ENCODE peak calls at places on chromosomes 16 and 17, in eight cellular contexts. One of them, this sample, is unnamed.
A peak's percentile ranks its signal among the peaks of the same experiment; 100 is the strongest.

GRCh38 chr16:73058616-73059409 is 10.9 kb upstream of the ZFHX3 start:
- DNase-seq in DMS153: peak; percentile 35
- DNase-seq in mesendoderm: peak; percentile 72
- DNase-seq in BJ: no peak
- DNase-seq in NCI-H2081 treated with DMSO at 0.1 percent for 48 hours: no peak
- DNase-seq in stimulated activated CD4-positive, alpha-beta T cell treated with anti-CD3 and anti-CD28 coated beads, Interleukin-2, amount 100 ng/mL, for 48 hours: no peak
- DNase-seq in activated CD4-positive, CD25-positive, alpha-beta regulatory T cell treated with anti-CD3 and anti-CD28 coated beads, Interleukin-2, amount 50 U/mL, for 16 hours: no peak
- DNase-seq in NCI-H510A treated with DMSO at 0.1 percent for 48 hours: peak; percentile 53
- DNase-seq in this sample: no peak

GRCh38 chr17:16991349-16992009 is 19.6 kb upstream of the TNFRSF13B start:
- DNase-seq in DMS153: no peak
- DNase-seq in mesendoderm: peak; percentile 82
- DNase-seq in BJ: no peak
- DNase-seq in NCI-H2081 treated with DMSO at 0.1 percent for 48 hours: no peak
- DNase-seq in stimulated activated CD4-positive, alpha-beta T cell treated with anti-CD3 and anti-CD28 coated beads, Interleukin-2, amount 100 ng/mL, for 48 hours: peak; percentile 84
- DNase-seq in activated CD4-positive, CD25-positive, alpha-beta regulatory T cell treated with anti-CD3 and anti-CD28 coated beads, Interleukin-2, amount 50 U/mL, for 16 hours: peak; percentile 61
- DNase-seq in NCI-H510A treated with DMSO at 0.1 percent for 48 hours: peak; percentile 67
- DNase-seq in this sample: no peak

GRCh38 chr17:46876353-46876887 is 25.0 kb downstream of the WNT9B start:
- DNase-seq in DMS153: peak; percentile 72
- DNase-seq in mesendoderm: peak; percentile 55
- DNase-seq in BJ: no peak
- DNase-seq in NCI-H2081 treated with DMSO at 0.1 percent for 48 hours: peak; percentile 51
- DNase-seq in stimulated activated CD4-positive, alpha-beta T cell treated with anti-CD3 and anti-CD28 coated beads, Interleukin-2, amount 100 ng/mL, for 48 hours: no peak
- DNase-seq in activated CD4-positive, CD25-positive, alpha-beta regulatory T cell treated with anti-CD3 and anti-CD28 coated beads, Interleukin-2, amount 50 U/mL, for 16 hours: no peak
- DNase-seq in NCI-H510A treated with DMSO at 0.1 percent for 48 hours: peak; percentile 90
- DNase-seq in this sample: no peak

GRCh38 chr16:58589311-58589890 is 40.2 kb downstream of the CNOT1 start:
- DNase-seq in DMS153: no peak
- DNase-seq in mesendoderm: no peak
- DNase-seq in BJ: no peak
- DNase-seq in NCI-H2081 treated with DMSO at 0.1 percent for 48 hours: no peak
- DNase-seq in stimulated activated CD4-positive, alpha-beta T cell treated with anti-CD3 and anti-CD28 coated beads, Interleukin-2, amount 100 ng/mL, for 48 hours: no peak
- DNase-seq in activated CD4-positive, CD25-positive, alpha-beta regulatory T cell treated with anti-CD3 and anti-CD28 coated beads, Interleukin-2, amount 50 U/mL, for 16 hours: no peak
- DNase-seq in NCI-H510A treated with DMSO at 0.1 percent for 48 hours: no peak
- DNase-seq in this sample: no peak

GRCh38 chr16:82703156-82703555 is 76.4 kb downstream of the CDH13 start:
- DNase-seq in DMS153: no peak
- DNase-seq in mesendoderm: no peak
- DNase-seq in BJ: no peak
- DNase-seq in NCI-H2081 treated with DMSO at 0.1 percent for 48 hours: no peak
- DNase-seq in stimulated activated CD4-positive, alpha-beta T cell treated with anti-CD3 and anti-CD28 coated beads, Interleukin-2, amount 100 ng/mL, for 48 hours: no peak
- DNase-seq in activated CD4-positive, CD25-positive, alpha-beta regulatory T cell treated with anti-CD3 and anti-CD28 coated beads, Interleukin-2, amount 50 U/mL, for 16 hours: no peak
- DNase-seq in NCI-H510A treated with DMSO at 0.1 percent for 48 hours: no peak
- DNase-seq in this sample: no peak

GRCh38 chr16:30927789-30928378 is 4.5 kb downstream of the FBXL19 start:
- DNase-seq in DMS153: peak; percentile 96
- DNase-seq in mesendoderm: peak; percentile 97
- DNase-seq in BJ: no peak
- DNase-seq in NCI-H2081 treated with DMSO at 0.1 percent for 48 hours: peak; percentile 77
- DNase-seq in stimulated activated CD4-positive, alpha-beta T cell treated with anti-CD3 and anti-CD28 coated beads, Interleukin-2, amount 100 ng/mL, for 48 hours: no peak
- DNase-seq in activated CD4-positive, CD25-positive, alpha-beta regulatory T cell treated with anti-CD3 and anti-CD28 coated beads, Interleukin-2, amount 50 U/mL, for 16 hours: no peak
- DNase-seq in NCI-H510A treated with DMSO at 0.1 percent for 48 hours: peak; percentile 58
- DNase-seq in this sample: no peak

GRCh38 chr17:7929158-7930029 is at the start of gene KCNAB3:
- DNase-seq in DMS153: peak; percentile 20
- DNase-seq in mesendoderm: peak; percentile 89
- DNase-seq in BJ: no peak
- DNase-seq in NCI-H2081 treated with DMSO at 0.1 percent for 48 hours: peak; percentile 25
- DNase-seq in stimulated activated CD4-positive, alpha-beta T cell treated with anti-CD3 and anti-CD28 coated beads, Interleukin-2, amount 100 ng/mL, for 48 hours: peak; percentile 30
- DNase-seq in activated CD4-positive, CD25-positive, alpha-beta regulatory T cell treated with anti-CD3 and anti-CD28 coated beads, Interleukin-2, amount 50 U/mL, for 16 hours: no peak
- DNase-seq in NCI-H510A treated with DMSO at 0.1 percent for 48 hours: no peak
- DNase-seq in this sample: peak; percentile 45

GRCh38 chr16:66265556-66266133 is 100.8 kb upstream of the CDH5 start:
- DNase-seq in DMS153: no peak
- DNase-seq in mesendoderm: no peak
- DNase-seq in BJ: no peak
- DNase-seq in NCI-H2081 treated with DMSO at 0.1 percent for 48 hours: no peak
- DNase-seq in stimulated activated CD4-positive, alpha-beta T cell treated with anti-CD3 and anti-CD28 coated beads, Interleukin-2, amount 100 ng/mL, for 48 hours: no peak
- DNase-seq in activated CD4-positive, CD25-positive, alpha-beta regulatory T cell treated with anti-CD3 and anti-CD28 coated beads, Interleukin-2, amount 50 U/mL, for 16 hours: no peak
- DNase-seq in NCI-H510A treated with DMSO at 0.1 percent for 48 hours: no peak
- DNase-seq in this sample: no peak

GRCh38 chr17:27570578-27570914 is 60.4 kb upstream of the LGALS9 start:
- DNase-seq in DMS153: no peak
- DNase-seq in mesendoderm: no peak
- DNase-seq in BJ: no peak
- DNase-seq in NCI-H2081 treated with DMSO at 0.1 percent for 48 hours: no peak
- DNase-seq in stimulated activated CD4-positive, alpha-beta T cell treated with anti-CD3 and anti-CD28 coated beads, Interleukin-2, amount 100 ng/mL, for 48 hours: no peak
- DNase-seq in activated CD4-positive, CD25-positive, alpha-beta regulatory T cell treated with anti-CD3 and anti-CD28 coated beads, Interleukin-2, amount 50 U/mL, for 16 hours: no peak
- DNase-seq in NCI-H510A treated with DMSO at 0.1 percent for 48 hours: no peak
- DNase-seq in this sample: no peak

GRCh38 chr17:57086069-57086930 is 1.3 kb downstream of the AKAP1 start:
- DNase-seq in DMS153: peak; percentile 40
- DNase-seq in mesendoderm: peak; percentile 50
- DNase-seq in BJ: no peak
- DNase-seq in NCI-H2081 treated with DMSO at 0.1 percent for 48 hours: no peak
- DNase-seq in stimulated activated CD4-positive, alpha-beta T cell treated with anti-CD3 and anti-CD28 coated beads, Interleukin-2, amount 100 ng/mL, for 48 hours: peak; percentile 12
- DNase-seq in activated CD4-positive, CD25-positive, alpha-beta regulatory T cell treated with anti-CD3 and anti-CD28 coated beads, Interleukin-2, amount 50 U/mL, for 16 hours: no peak
- DNase-seq in NCI-H510A treated with DMSO at 0.1 percent for 48 hours: peak; percentile 79
- DNase-seq in this sample: no peak

GRCh38 chr16:23500212-23500865 is 10.0 kb downstream of the GGA2 start:
- DNase-seq in DMS153: no peak
- DNase-seq in mesendoderm: no peak
- DNase-seq in BJ: no peak
- DNase-seq in NCI-H2081 treated with DMSO at 0.1 percent for 48 hours: no peak
- DNase-seq in stimulated activated CD4-positive, alpha-beta T cell treated with anti-CD3 and anti-CD28 coated beads, Interleukin-2, amount 100 ng/mL, for 48 hours: no peak
- DNase-seq in activated CD4-positive, CD25-positive, alpha-beta regulatory T cell treated with anti-CD3 and anti-CD28 coated beads, Interleukin-2, amount 50 U/mL, for 16 hours: no peak
- DNase-seq in NCI-H510A treated with DMSO at 0.1 percent for 48 hours: no peak
- DNase-seq in this sample: no peak

GRCh38 chr16:21646721-21647561 is 5.5 kb downstream of the IGSF6 start:
- DNase-seq in DMS153: no peak
- DNase-seq in mesendoderm: no peak
- DNase-seq in BJ: no peak
- DNase-seq in NCI-H2081 treated with DMSO at 0.1 percent for 48 hours: no peak
- DNase-seq in stimulated activated CD4-positive, alpha-beta T cell treated with anti-CD3 and anti-CD28 coated beads, Interleukin-2, amount 100 ng/mL, for 48 hours: peak; percentile 56
- DNase-seq in activated CD4-positive, CD25-positive, alpha-beta regulatory T cell treated with anti-CD3 and anti-CD28 coated beads, Interleukin-2, amount 50 U/mL, for 16 hours: peak; percentile 47
- DNase-seq in NCI-H510A treated with DMSO at 0.1 percent for 48 hours: no peak
- DNase-seq in this sample: peak; percentile 95

GRCh38 chr17:81927653-81928496 is at the start of gene MAFG:
- DNase-seq in DMS153: peak; percentile 69
- DNase-seq in mesendoderm: peak; percentile 97
- DNase-seq in BJ: peak; percentile 51
- DNase-seq in NCI-H2081 treated with DMSO at 0.1 percent for 48 hours: peak; percentile 92
- DNase-seq in stimulated activated CD4-positive, alpha-beta T cell treated with anti-CD3 and anti-CD28 coated beads, Interleukin-2, amount 100 ng/mL, for 48 hours: peak; percentile 86
- DNase-seq in activated CD4-positive, CD25-positive, alpha-beta regulatory T cell treated with anti-CD3 and anti-CD28 coated beads, Interleukin-2, amount 50 U/mL, for 16 hours: peak; percentile 77
- DNase-seq in NCI-H510A treated with DMSO at 0.1 percent for 48 hours: peak; percentile 94
- DNase-seq in this sample: peak; percentile 50

GRCh38 chr16:86062271-86062965 is 163.5 kb downstream of the IRF8 start:
- DNase-seq in DMS153: no peak
- DNase-seq in mesendoderm: no peak
- DNase-seq in BJ: no peak
- DNase-seq in NCI-H2081 treated with DMSO at 0.1 percent for 48 hours: no peak
- DNase-seq in stimulated activated CD4-positive, alpha-beta T cell treated with anti-CD3 and anti-CD28 coated beads, Interleukin-2, amount 100 ng/mL, for 48 hours: no peak
- DNase-seq in activated CD4-positive, CD25-positive, alpha-beta regulatory T cell treated with anti-CD3 and anti-CD28 coated beads, Interleukin-2, amount 50 U/mL, for 16 hours: no peak
- DNase-seq in NCI-H510A treated with DMSO at 0.1 percent for 48 hours: no peak
- DNase-seq in this sample: no peak

GRCh38 chr16:11251525-11252481 is 4.2 kb downstream of the SOCS1 start:
- DNase-seq in DMS153: no peak
- DNase-seq in mesendoderm: no peak
- DNase-seq in BJ: no peak
- DNase-seq in NCI-H2081 treated with DMSO at 0.1 percent for 48 hours: no peak
- DNase-seq in stimulated activated CD4-positive, alpha-beta T cell treated with anti-CD3 and anti-CD28 coated beads, Interleukin-2, amount 100 ng/mL, for 48 hours: peak; percentile 76
- DNase-seq in activated CD4-positive, CD25-positive, alpha-beta regulatory T cell treated with anti-CD3 and anti-CD28 coated beads, Interleukin-2, amount 50 U/mL, for 16 hours: peak; percentile 69
- DNase-seq in NCI-H510A treated with DMSO at 0.1 percent for 48 hours: no peak
- DNase-seq in this sample: no peak

GRCh38 chr16:17784073-17784472 is 313.3 kb upstream of the XYLT1 start:
- DNase-seq in DMS153: no peak
- DNase-seq in mesendoderm: peak; percentile 70
- DNase-seq in BJ: no peak
- DNase-seq in NCI-H2081 treated with DMSO at 0.1 percent for 48 hours: no peak
- DNase-seq in stimulated activated CD4-positive, alpha-beta T cell treated with anti-CD3 and anti-CD28 coated beads, Interleukin-2, amount 100 ng/mL, for 48 hours: no peak
- DNase-seq in activated CD4-positive, CD25-positive, alpha-beta regulatory T cell treated with anti-CD3 and anti-CD28 coated beads, Interleukin-2, amount 50 U/mL, for 16 hours: no peak
- DNase-seq in NCI-H510A treated with DMSO at 0.1 percent for 48 hours: no peak
- DNase-seq in this sample: no peak

GRCh38 chr17:38568845-38569510 is 36.8 kb downstream of the SRCIN1 start:
- DNase-seq in DMS153: no peak
- DNase-seq in mesendoderm: no peak
- DNase-seq in BJ: no peak
- DNase-seq in NCI-H2081 treated with DMSO at 0.1 percent for 48 hours: peak; percentile 41
- DNase-seq in stimulated activated CD4-positive, alpha-beta T cell treated with anti-CD3 and anti-CD28 coated beads, Interleukin-2, amount 100 ng/mL, for 48 hours: no peak
- DNase-seq in activated CD4-positive, CD25-positive, alpha-beta regulatory T cell treated with anti-CD3 and anti-CD28 coated beads, Interleukin-2, amount 50 U/mL, for 16 hours: no peak
- DNase-seq in NCI-H510A treated with DMSO at 0.1 percent for 48 hours: no peak
- DNase-seq in this sample: no peak

GRCh38 chr16:49014300-49015188 is 267.1 kb downstream of the CBLN1 start:
- DNase-seq in DMS153: no peak
- DNase-seq in mesendoderm: no peak
- DNase-seq in BJ: no peak
- DNase-seq in NCI-H2081 treated with DMSO at 0.1 percent for 48 hours: no peak
- DNase-seq in stimulated activated CD4-positive, alpha-beta T cell treated with anti-CD3 and anti-CD28 coated beads, Interleukin-2, amount 100 ng/mL, for 48 hours: no peak
- DNase-seq in activated CD4-positive, CD25-positive, alpha-beta regulatory T cell treated with anti-CD3 and anti-CD28 coated beads, Interleukin-2, amount 50 U/mL, for 16 hours: no peak
- DNase-seq in NCI-H510A treated with DMSO at 0.1 percent for 48 hours: no peak
- DNase-seq in this sample: no peak

GRCh38 chr17:75488693-75489510 is 26.4 kb downstream of the CASKIN2 start:
- DNase-seq in DMS153: no peak
- DNase-seq in mesendoderm: no peak
- DNase-seq in BJ: no peak
- DNase-seq in NCI-H2081 treated with DMSO at 0.1 percent for 48 hours: no peak
- DNase-seq in stimulated activated CD4-positive, alpha-beta T cell treated with anti-CD3 and anti-CD28 coated beads, Interleukin-2, amount 100 ng/mL, for 48 hours: no peak
- DNase-seq in activated CD4-positive, CD25-positive, alpha-beta regulatory T cell treated with anti-CD3 and anti-CD28 coated beads, Interleukin-2, amount 50 U/mL, for 16 hours: no peak
- DNase-seq in NCI-H510A treated with DMSO at 0.1 percent for 48 hours: no peak
- DNase-seq in this sample: no peak

GRCh38 chr17:12800855-12801365 is 11.6 kb downstream of the ARHGAP44 start:
- DNase-seq in DMS153: no peak
- DNase-seq in mesendoderm: no peak
- DNase-seq in BJ: no peak
- DNase-seq in NCI-H2081 treated with DMSO at 0.1 percent for 48 hours: no peak
- DNase-seq in stimulated activated CD4-positive, alpha-beta T cell treated with anti-CD3 and anti-CD28 coated beads, Interleukin-2, amount 100 ng/mL, for 48 hours: no peak
- DNase-seq in activated CD4-positive, CD25-positive, alpha-beta regulatory T cell treated with anti-CD3 and anti-CD28 coated beads, Interleukin-2, amount 50 U/mL, for 16 hours: no peak
- DNase-seq in NCI-H510A treated with DMSO at 0.1 percent for 48 hours: no peak
- DNase-seq in this sample: no peak

GRCh38 chr17:64694207-64694606 is 32.1 kb upstream of the SMURF2 start:
- DNase-seq in DMS153: no peak
- DNase-seq in mesendoderm: peak; percentile 58
- DNase-seq in BJ: no peak
- DNase-seq in NCI-H2081 treated with DMSO at 0.1 percent for 48 hours: no peak
- DNase-seq in stimulated activated CD4-positive, alpha-beta T cell treated with anti-CD3 and anti-CD28 coated beads, Interleukin-2, amount 100 ng/mL, for 48 hours: no peak
- DNase-seq in activated CD4-positive, CD25-positive, alpha-beta regulatory T cell treated with anti-CD3 and anti-CD28 coated beads, Interleukin-2, amount 50 U/mL, for 16 hours: no peak
- DNase-seq in NCI-H510A treated with DMSO at 0.1 percent for 48 hours: no peak
- DNase-seq in this sample: no peak

GRCh38 chr17:77420804-77421634 is 280.2 kb downstream of the SEC14L1 start:
- DNase-seq in DMS153: peak; percentile 96
- DNase-seq in mesendoderm: peak; percentile 95
- DNase-seq in BJ: peak; percentile 58
- DNase-seq in NCI-H2081 treated with DMSO at 0.1 percent for 48 hours: peak; percentile 95
- DNase-seq in stimulated activated CD4-positive, alpha-beta T cell treated with anti-CD3 and anti-CD28 coated beads, Interleukin-2, amount 100 ng/mL, for 48 hours: no peak
- DNase-seq in activated CD4-positive, CD25-positive, alpha-beta regulatory T cell treated with anti-CD3 and anti-CD28 coated beads, Interleukin-2, amount 50 U/mL, for 16 hours: no peak
- DNase-seq in NCI-H510A treated with DMSO at 0.1 percent for 48 hours: peak; percentile 93
- DNase-seq in this sample: no peak

GRCh38 chr16:88924834-88925539 is 52.0 kb downstream of the CBFA2T3 start:
- DNase-seq in DMS153: peak; percentile 84
- DNase-seq in mesendoderm: peak; percentile 89
- DNase-seq in BJ: no peak
- DNase-seq in NCI-H2081 treated with DMSO at 0.1 percent for 48 hours: peak; percentile 48
- DNase-seq in stimulated activated CD4-positive, alpha-beta T cell treated with anti-CD3 and anti-CD28 coated beads, Interleukin-2, amount 100 ng/mL, for 48 hours: no peak
- DNase-seq in activated CD4-positive, CD25-positive, alpha-beta regulatory T cell treated with anti-CD3 and anti-CD28 coated beads, Interleukin-2, amount 50 U/mL, for 16 hours: no peak
- DNase-seq in NCI-H510A treated with DMSO at 0.1 percent for 48 hours: no peak
- DNase-seq in this sample: no peak